ENCODE peak calls at places on chromosomes 2 and 18, in seven cellular contexts. U is body of pancreas; G is effector memory CD4-positive, alpha-beta T cell; M is hepatocyte; S is esophagus muscularis mucosa; O is adrenal gland; X is psoas muscle. N is an unnamed sample. For H3K4me1, the result is how much of the 10 kb centered on the place peaks cover.

GRCh38 chr18:29060349-29060748 is 883.4 kb upstream of the CDH2 start:
- DNase-seq in U (no peak), G (no peak), M (no peak), S (no peak), O (no peak), X (no peak), N (no peak)

GRCh38 chr2:3179208-3179607 is 198.4 kb downstream of the EIPR1 start:
- DNase-seq in U (no peak), G (no peak), M (no peak), S (no peak), O (no peak), X (no peak), N (no peak)

GRCh38 chr2:191243154-191243553 is 2.0 kb upstream of the MYO1B start:
- DNase-seq in U (no peak), G (no peak), M (no peak), S (no peak), O (no peak), X (no peak), N (no peak)

GRCh38 chr2:240431276-240431662 is 4.2 kb upstream of the GPC1 start:
- DNase-seq in U (peak), G (no peak), M (no peak), S (no peak), O (peak), X (no peak), N (no peak)

GRCh38 chr2:40364143-40364903 is 87.6 kb downstream of the SLC8A1 start:
- DNase-seq in U (no peak), G (no peak), M (no peak), S (no peak), O (no peak), X (no peak), N (no peak)

GRCh38 chr18:61475931-61476330 is 142.7 kb downstream of the CDH20 start:
- DNase-seq in U (no peak), G (no peak), M (no peak), S (no peak), O (no peak), X (no peak), N (no peak)

GRCh38 chr18:30929065-30929464 is 113.5 kb downstream of the DSC3 start:
- DNase-seq in U (no peak), G (no peak), M (no peak), S (no peak), O (no peak), X (no peak), N (no peak)

GRCh38 chr2:114550895-114551793 is 108.7 kb downstream of the DPP10 start:
- DNase-seq in U (peak), G (no peak), M (peak), S (peak), O (peak), X (no peak), N (peak)

GRCh38 chr2:53177342-53177741 is 590.3 kb upstream of the CHAC2 start:
- DNase-seq in U (no peak), G (no peak), M (no peak), S (no peak), O (no peak), X (no peak), N (no peak)

GRCh38 chr2:27236626-27237025 is 19.5 kb downstream of the CAD start:
- DNase-seq in U (no peak), G (no peak), M (no peak), S (no peak), O (no peak), X (no peak), N (no peak)

GRCh38 chr2:204024503-204024902 is 87.9 kb downstream of the ICOS start:
- DNase-seq in U (peak), G (no peak), M (peak), S (peak), O (peak), X (no peak), N (peak)

GRCh38 chr18:50427896-50428295 is 53.0 kb downstream of the SKA1 start:
- DNase-seq in U (no peak), G (no peak), M (no peak), S (no peak), O (no peak), X (no peak), N (no peak)

DNA sequence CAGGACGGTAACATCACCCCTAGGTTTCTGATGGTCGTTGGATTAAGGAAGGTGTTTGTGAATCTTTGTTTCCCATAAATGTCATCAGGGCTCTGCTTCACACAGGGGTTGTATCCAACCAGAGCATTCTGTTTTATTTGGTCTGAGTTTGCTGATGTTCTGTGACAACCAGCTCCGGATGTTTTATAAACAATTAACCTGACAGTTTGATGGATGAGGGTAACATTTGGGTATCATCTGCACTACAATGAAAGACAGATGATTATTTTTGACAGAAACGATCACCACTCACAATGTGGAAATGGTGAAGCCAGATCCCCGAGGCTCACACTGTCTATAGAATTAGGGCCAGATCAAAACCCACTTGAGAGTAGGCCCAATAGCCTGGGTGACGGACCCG is 107.1 kb downstream of the CDC42EP3 start:
- DNase-seq in U (no peak), G (no peak), M (no peak), S (peak), O (no peak), X (no peak), N (no peak)
- H3K27ac ChIP-seq in U (no peak), G (no peak), M (no peak), S (peak), O (no peak), X (no peak), N (no peak)

GRCh38 chr2:168188011-168188410 is 59.4 kb downstream of the STK39 start:
- DNase-seq in U (no peak), G (no peak), M (no peak), S (no peak), O (no peak), X (no peak), N (no peak)

GRCh38 chr2:168192143-168192785 is 55.1 kb downstream of the STK39 start:
- DNase-seq in U (peak), G (no peak), M (no peak), S (no peak), O (no peak), X (no peak), N (no peak)

GRCh38 chr2:168189835-168190426 is 57.5 kb downstream of the STK39 start:
- DNase-seq in U (no peak), G (no peak), M (peak), S (no peak), O (no peak), X (no peak), N (peak)

GRCh38 chr2:168192839-168193616 is 54.4 kb downstream of the STK39 start:
- DNase-seq in U (no peak), G (peak), M (no peak), S (no peak), O (no peak), X (no peak), N (no peak)

DNA sequence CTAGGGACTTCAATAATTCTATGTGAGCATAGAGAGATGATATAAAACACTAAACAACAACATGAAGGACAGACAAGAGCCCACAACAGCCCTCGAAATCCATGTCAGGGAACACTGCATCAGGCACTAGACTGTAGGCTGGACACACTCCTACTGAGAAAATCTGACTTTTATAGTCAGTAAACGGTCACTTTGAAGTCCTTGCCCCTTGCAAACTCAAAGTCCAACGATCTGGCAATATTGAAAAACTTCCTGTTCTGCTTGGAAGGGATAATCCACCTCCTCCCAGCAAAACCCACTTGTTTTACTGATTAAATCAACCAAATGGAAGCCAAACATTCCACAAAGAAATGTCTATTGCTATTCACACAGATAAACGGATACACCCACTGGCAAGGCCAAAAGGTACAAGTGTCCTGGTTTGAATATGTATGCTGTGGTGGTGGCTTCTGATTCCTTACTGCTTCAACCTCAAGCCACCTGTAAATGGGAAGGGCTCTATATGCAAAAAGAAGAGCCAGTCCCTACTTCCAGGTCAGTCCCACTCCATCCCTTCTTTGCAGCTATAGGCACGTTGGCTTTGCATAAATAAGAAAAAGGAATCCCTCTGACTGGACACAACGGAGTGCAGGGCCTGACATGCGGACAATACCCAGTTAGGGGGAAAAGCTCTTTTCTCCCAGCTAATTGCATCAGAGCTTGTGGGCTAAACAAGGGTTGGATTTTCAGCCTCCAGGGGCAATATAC is 56.6 kb downstream of the STK39 start:
- DNase-seq in U (no peak), G (no peak), M (peak), S (no peak), O (no peak), X (no peak), N (no peak)
- H3K4me1 ChIP-seq in U (under half), G (under half), M (under half), S (half or more), O (under half), X (under half), N (under half)

GRCh38 chr2:108847000-108847399 is 60.4 kb downstream of the CCDC138 start:
- DNase-seq in U (no peak), G (no peak), M (no peak), S (no peak), O (no peak), X (no peak), N (no peak)
- H3K27ac ChIP-seq in U (no peak), G (no peak), M (no peak), S (no peak), O (no peak), X (no peak), N (no peak)

GRCh38 chr2:96549466-96549785 is 12.9 kb downstream of the ARID5A start:
- DNase-seq in U (no peak), G (no peak), M (peak), S (no peak), O (no peak), X (no peak), N (no peak)

GRCh38 chr2:96552284-96553175 is 16.0 kb downstream of the ARID5A start:
- DNase-seq in U (no peak), G (no peak), M (no peak), S (no peak), O (no peak), X (no peak), N (no peak)

GRCh38 chr2:96551605-96552283 is 15.2 kb downstream of the ARID5A start:
- DNase-seq in U (no peak), G (no peak), M (no peak), S (no peak), O (no peak), X (no peak), N (no peak)

GRCh38 chr2:96549967-96550786 is 13.6 kb downstream of the ARID5A start:
- DNase-seq in U (peak), G (no peak), M (peak), S (no peak), O (peak), X (peak), N (no peak)

GRCh38 chr2:96550787-96551604 is 14.4 kb downstream of the ARID5A start:
- DNase-seq in U (no peak), G (no peak), M (no peak), S (no peak), O (no peak), X (no peak), N (no peak)
- H3K4me1 ChIP-seq in U (under half), G (under half), M (under half), S (under half), O (under half), X (under half), N (under half)

DNA sequence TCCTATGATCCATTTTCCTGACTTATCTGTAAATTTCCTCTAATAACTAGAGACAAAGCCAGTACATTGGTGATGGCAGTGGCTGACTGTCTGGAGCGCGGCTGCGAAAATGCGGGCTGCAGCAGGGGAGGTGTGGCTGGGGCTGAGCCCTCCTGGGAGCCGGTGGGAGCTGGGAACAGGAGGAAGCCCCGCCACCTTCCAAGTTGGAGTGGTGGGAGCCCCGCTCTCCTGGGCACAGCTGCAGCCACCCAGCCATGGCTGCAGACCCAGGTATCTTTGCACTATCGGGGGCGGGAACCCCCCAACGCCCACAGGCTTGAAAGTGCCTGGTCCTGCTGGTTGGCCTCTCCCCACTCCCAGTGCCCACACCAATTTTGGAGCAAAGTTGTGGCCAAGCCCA is 633.0 kb upstream of the TMEFF2 start:
- DNase-seq in U (no peak), G (no peak), M (no peak), S (no peak), O (no peak), X (no peak), N (peak)
- H3K27ac ChIP-seq in U (no peak), G (no peak), M (no peak), S (no peak), O (no peak), X (no peak), N (no peak)

N was measured in transverse colon.